ENCODE peak calls at places on chromosomes 6 and 20, in six cellular contexts. One of them, this sample, is unnamed.

GRCh38 chr6:87210979-87211378 is 55.6 kb downstream of the ZNF292 start:
- DNase-seq in progenitor cell of endocrine pancreas: no peak
- DNase-seq in AG04450: no peak
- DNase-seq in MM.1S: no peak
- DNase-seq in neural crest cell: no peak
- DNase-seq in HCT116: no peak
- DNase-seq in this sample: no peak

GRCh38 chr6:47788498-47788884 is 6.7 kb downstream of the OPN5 start:
- DNase-seq in progenitor cell of endocrine pancreas: no peak
- DNase-seq in AG04450: no peak
- DNase-seq in MM.1S: no peak
- DNase-seq in neural crest cell: no peak
- DNase-seq in HCT116: no peak
- DNase-seq in this sample: no peak

GRCh38 chr6:90156861-90157260 is 139.8 kb downstream of the BACH2 start:
- DNase-seq in progenitor cell of endocrine pancreas: no peak
- DNase-seq in AG04450: no peak
- DNase-seq in MM.1S: no peak
- DNase-seq in neural crest cell: no peak
- DNase-seq in HCT116: no peak
- DNase-seq in this sample: no peak

GRCh38 chr6:106728296-106728870 is 99.0 kb downstream of the QRSL1 start:
- DNase-seq in progenitor cell of endocrine pancreas: no peak
- DNase-seq in AG04450: no peak
- DNase-seq in MM.1S: no peak
- DNase-seq in neural crest cell: no peak
- DNase-seq in HCT116: no peak
- DNase-seq in this sample: no peak

GRCh38 chr6:4948781-4949450 is 54.9 kb downstream of the RPP40 start:
- DNase-seq in progenitor cell of endocrine pancreas: no peak
- DNase-seq in AG04450: no peak
- DNase-seq in MM.1S: no peak
- DNase-seq in neural crest cell: no peak
- DNase-seq in HCT116: no peak
- DNase-seq in this sample: no peak

GRCh38 chr6:89352329-89353117 is at the start of gene UBE2J1:
- DNase-seq in progenitor cell of endocrine pancreas: peak
- DNase-seq in AG04450: peak
- DNase-seq in MM.1S: peak
- DNase-seq in neural crest cell: peak
- DNase-seq in HCT116: peak
- DNase-seq in this sample: peak

GRCh38 chr6:107458687-107459282 is 579 bp downstream of the PDSS2 start:
- DNase-seq in progenitor cell of endocrine pancreas: peak
- DNase-seq in AG04450: no peak
- DNase-seq in MM.1S: peak
- DNase-seq in neural crest cell: no peak
- DNase-seq in HCT116: no peak
- DNase-seq in this sample: no peak

GRCh38 chr6:75143186-75143585 is 62.7 kb downstream of the COL12A1 start:
- DNase-seq in progenitor cell of endocrine pancreas: no peak
- DNase-seq in AG04450: peak
- DNase-seq in MM.1S: no peak
- DNase-seq in neural crest cell: no peak
- DNase-seq in HCT116: no peak
- DNase-seq in this sample: no peak

GRCh38 chr6:127606131-127606562 is 29.2 kb downstream of the C6orf58 start:
- DNase-seq in progenitor cell of endocrine pancreas: no peak
- DNase-seq in AG04450: no peak
- DNase-seq in MM.1S: peak
- DNase-seq in neural crest cell: no peak
- DNase-seq in HCT116: peak
- DNase-seq in this sample: peak

GRCh38 chr20:18634501-18634900 is 46.6 kb downstream of the DTD1 start:
- DNase-seq in progenitor cell of endocrine pancreas: no peak
- DNase-seq in AG04450: no peak
- DNase-seq in MM.1S: no peak
- DNase-seq in neural crest cell: no peak
- DNase-seq in HCT116: no peak
- DNase-seq in this sample: no peak

GRCh38 chr6:70669133-70669532 is 1.4 kb downstream of the SMAP1 start:
- DNase-seq in progenitor cell of endocrine pancreas: no peak
- DNase-seq in AG04450: no peak
- DNase-seq in MM.1S: no peak
- DNase-seq in neural crest cell: no peak
- DNase-seq in HCT116: no peak
- DNase-seq in this sample: no peak

GRCh38 chr6:159151266-159151855 is 17.8 kb upstream of the FNDC1 start:
- DNase-seq in progenitor cell of endocrine pancreas: no peak
- DNase-seq in AG04450: peak
- DNase-seq in MM.1S: peak
- DNase-seq in neural crest cell: peak
- DNase-seq in HCT116: peak
- DNase-seq in this sample: no peak

GRCh38 chr6:91970700-91971099 is 1383.8 kb upstream of the MAP3K7 start:
- DNase-seq in progenitor cell of endocrine pancreas: no peak
- DNase-seq in AG04450: no peak
- DNase-seq in MM.1S: no peak
- DNase-seq in neural crest cell: no peak
- DNase-seq in HCT116: no peak
- DNase-seq in this sample: no peak

GRCh38 chr6:400815-401214 is 9.3 kb downstream of the IRF4 start:
- DNase-seq in progenitor cell of endocrine pancreas: no peak
- DNase-seq in AG04450: no peak
- DNase-seq in MM.1S: no peak
- DNase-seq in neural crest cell: no peak
- DNase-seq in HCT116: no peak
- DNase-seq in this sample: no peak

GRCh38 chr6:159416891-159417540 is 247.8 kb downstream of the FNDC1 start:
- DNase-seq in progenitor cell of endocrine pancreas: no peak
- DNase-seq in AG04450: no peak
- DNase-seq in MM.1S: no peak
- DNase-seq in neural crest cell: no peak
- DNase-seq in HCT116: no peak
- DNase-seq in this sample: no peak

GRCh38 chr6:157944983-157945931 is 36.4 kb upstream of the SYNJ2 start:
- DNase-seq in progenitor cell of endocrine pancreas: no peak
- DNase-seq in AG04450: no peak
- DNase-seq in MM.1S: no peak
- DNase-seq in neural crest cell: no peak
- DNase-seq in HCT116: no peak
- DNase-seq in this sample: no peak

GRCh38 chr20:17525650-17526049 is 5.5 kb downstream of the BFSP1 start:
- DNase-seq in progenitor cell of endocrine pancreas: no peak
- DNase-seq in AG04450: no peak
- DNase-seq in MM.1S: peak
- DNase-seq in neural crest cell: no peak
- DNase-seq in HCT116: peak
- DNase-seq in this sample: no peak

GRCh38 chr20:59190509-59190908 is 26.9 kb downstream of the ZNF831 start:
- DNase-seq in progenitor cell of endocrine pancreas: no peak
- DNase-seq in AG04450: no peak
- DNase-seq in MM.1S: no peak
- DNase-seq in neural crest cell: no peak
- DNase-seq in HCT116: no peak
- DNase-seq in this sample: no peak

GRCh38 chr6:150116195-150116800 is 26.5 kb upstream of the PPP1R14C start:
- DNase-seq in progenitor cell of endocrine pancreas: no peak
- DNase-seq in AG04450: no peak
- DNase-seq in MM.1S: no peak
- DNase-seq in neural crest cell: peak
- DNase-seq in HCT116: no peak
- DNase-seq in this sample: no peak

GRCh38 chr6:1643830-1644445 is 34.2 kb downstream of the FOXC1 start:
- DNase-seq in progenitor cell of endocrine pancreas: no peak
- DNase-seq in AG04450: no peak
- DNase-seq in MM.1S: no peak
- DNase-seq in neural crest cell: no peak
- DNase-seq in HCT116: no peak
- DNase-seq in this sample: no peak

GRCh38 chr6:142386657-142387056 is 84.8 kb downstream of the ADGRG6 start:
- DNase-seq in progenitor cell of endocrine pancreas: no peak
- DNase-seq in AG04450: no peak
- DNase-seq in MM.1S: no peak
- DNase-seq in neural crest cell: no peak
- DNase-seq in HCT116: no peak
- DNase-seq in this sample: no peak

GRCh38 chr6:44270526-44271405 is 516 bp downstream of the TMEM151B start:
- DNase-seq in progenitor cell of endocrine pancreas: peak
- DNase-seq in AG04450: no peak
- DNase-seq in MM.1S: no peak
- DNase-seq in neural crest cell: peak
- DNase-seq in HCT116: no peak
- DNase-seq in this sample: no peak

GRCh38 chr6:14762077-14762476 is 483.8 kb upstream of the JARID2 start:
- DNase-seq in progenitor cell of endocrine pancreas: no peak
- DNase-seq in AG04450: no peak
- DNase-seq in MM.1S: no peak
- DNase-seq in neural crest cell: no peak
- DNase-seq in HCT116: no peak
- DNase-seq in this sample: no peak

GRCh38 chr6:19713411-19713810 is 123.8 kb upstream of the ID4 start:
- DNase-seq in progenitor cell of endocrine pancreas: no peak
- DNase-seq in AG04450: no peak
- DNase-seq in MM.1S: no peak
- DNase-seq in neural crest cell: no peak
- DNase-seq in HCT116: no peak
- DNase-seq in this sample: no peak

GRCh38 chr20:48864254-48864653 is 36.5 kb upstream of the PREX1 start:
- DNase-seq in progenitor cell of endocrine pancreas: no peak
- DNase-seq in AG04450: no peak
- DNase-seq in MM.1S: no peak
- DNase-seq in neural crest cell: no peak
- DNase-seq in HCT116: no peak
- DNase-seq in this sample: no peak

GRCh38 chr6:110233769-110234374 is 53.6 kb downstream of the CDC40 start:
- DNase-seq in progenitor cell of endocrine pancreas: no peak
- DNase-seq in AG04450: no peak
- DNase-seq in MM.1S: peak
- DNase-seq in neural crest cell: no peak
- DNase-seq in HCT116: no peak
- DNase-seq in this sample: no peak

GRCh38 chr20:10178091-10178490 is 40.5 kb upstream of the SNAP25 start:
- DNase-seq in progenitor cell of endocrine pancreas: no peak
- DNase-seq in AG04450: no peak
- DNase-seq in MM.1S: no peak
- DNase-seq in neural crest cell: no peak
- DNase-seq in HCT116: no peak
- DNase-seq in this sample: no peak

GRCh38 chr20:10177326-10177725 is 41.3 kb upstream of the SNAP25 start:
- DNase-seq in progenitor cell of endocrine pancreas: no peak
- DNase-seq in AG04450: no peak
- DNase-seq in MM.1S: no peak
- DNase-seq in neural crest cell: no peak
- DNase-seq in HCT116: no peak
- DNase-seq in this sample: no peak

GRCh38 chr20:10178727-10179313 is 39.8 kb upstream of the SNAP25 start:
- DNase-seq in progenitor cell of endocrine pancreas: no peak
- DNase-seq in AG04450: no peak
- DNase-seq in MM.1S: no peak
- DNase-seq in neural crest cell: no peak
- DNase-seq in HCT116: no peak
- DNase-seq in this sample: no peak

DNA sequence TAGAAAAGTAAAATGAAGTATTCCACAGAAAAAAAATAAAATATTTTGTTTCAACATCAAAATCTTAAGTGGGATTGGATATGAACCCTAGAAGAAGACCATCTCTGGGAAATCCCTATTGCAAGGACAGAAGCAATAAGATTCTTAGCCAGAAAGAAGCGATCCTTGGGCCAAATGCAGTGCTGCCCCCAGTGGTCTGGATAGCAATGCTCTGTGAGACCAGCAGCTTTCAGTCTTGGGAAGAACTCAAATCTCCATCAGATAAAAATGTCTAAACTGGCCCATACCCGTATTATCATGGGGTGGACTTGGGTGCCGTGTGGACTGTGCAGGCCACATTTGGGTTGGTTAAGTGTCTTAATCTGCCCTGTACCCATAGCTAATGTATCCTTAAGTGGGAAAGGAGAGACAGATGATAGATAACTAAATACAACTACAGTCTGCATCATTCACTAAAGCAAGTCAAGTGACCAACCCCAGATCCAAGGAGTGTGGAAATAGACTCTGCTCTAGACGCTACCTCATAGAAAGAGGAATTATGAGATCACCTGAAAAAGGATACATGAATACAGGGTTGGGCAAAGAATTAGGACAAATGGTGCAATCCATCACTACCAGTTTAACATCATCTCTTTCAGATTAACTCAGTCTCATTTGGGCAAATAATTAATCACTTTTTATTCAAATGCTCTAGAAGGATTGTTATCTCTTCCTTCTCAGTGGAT is 38.9 kb upstream of the SNAP25 start:
- DNase-seq in progenitor cell of endocrine pancreas: no peak
- DNase-seq in AG04450: no peak
- DNase-seq in MM.1S: no peak
- DNase-seq in neural crest cell: peak
- DNase-seq in HCT116: peak
- DNase-seq in this sample: no peak
- TF ChIP-seq CTCF in progenitor cell of endocrine pancreas: peak
- TF ChIP-seq CTCF in AG04450: peak
- TF ChIP-seq CTCF in MM.1S: peak
- TF ChIP-seq CTCF in neural crest cell: peak
- TF ChIP-seq CTCF in HCT116: peak
- TF ChIP-seq CTCF in this sample: peak

DNA sequence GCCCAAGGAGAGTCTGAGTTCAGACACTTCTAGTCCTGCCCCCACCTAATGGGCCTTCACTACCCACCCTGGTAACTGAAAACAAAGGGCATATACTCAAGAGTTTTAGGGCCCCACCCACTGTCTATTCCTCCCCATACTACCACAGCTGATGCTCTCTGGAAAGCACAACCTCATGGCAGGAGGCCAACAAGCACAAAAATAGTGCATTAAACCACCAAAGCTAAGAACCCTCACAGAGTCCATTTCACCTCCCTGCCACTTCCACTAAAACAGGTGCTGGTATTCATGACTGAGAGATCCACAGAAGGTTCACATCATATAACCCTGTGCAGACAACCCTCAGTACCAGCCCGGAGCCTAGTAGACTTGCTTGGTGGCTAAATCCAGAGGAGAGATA is 132.1 kb upstream of the ADGRB3 start:
- DNase-seq in progenitor cell of endocrine pancreas: no peak
- DNase-seq in AG04450: no peak
- DNase-seq in MM.1S: no peak
- DNase-seq in neural crest cell: no peak
- DNase-seq in HCT116: no peak
- DNase-seq in this sample: no peak
- TF ChIP-seq CTCF in progenitor cell of endocrine pancreas: no peak
- TF ChIP-seq CTCF in AG04450: no peak
- TF ChIP-seq CTCF in MM.1S: no peak
- TF ChIP-seq CTCF in neural crest cell: no peak
- TF ChIP-seq CTCF in HCT116: no peak
- TF ChIP-seq CTCF in this sample: no peak

GRCh38 chr20:63580796-63581461 is 6.9 kb upstream of the HELZ2 start:
- DNase-seq in progenitor cell of endocrine pancreas: no peak
- DNase-seq in AG04450: no peak
- DNase-seq in MM.1S: peak
- DNase-seq in neural crest cell: no peak
- DNase-seq in HCT116: peak
- DNase-seq in this sample: no peak
- TF ChIP-seq CTCF in progenitor cell of endocrine pancreas: peak
- TF ChIP-seq CTCF in AG04450: peak
- TF ChIP-seq CTCF in MM.1S: peak
- TF ChIP-seq CTCF in neural crest cell: peak
- TF ChIP-seq CTCF in HCT116: peak
- TF ChIP-seq CTCF in this sample: peak

GRCh38 chr20:57753332-57754164 is 43.7 kb upstream of the PMEPA1 start:
- DNase-seq in progenitor cell of endocrine pancreas: peak
- DNase-seq in AG04450: no peak
- DNase-seq in MM.1S: no peak
- DNase-seq in neural crest cell: no peak
- DNase-seq in HCT116: no peak
- DNase-seq in this sample: no peak
- TF ChIP-seq CTCF in progenitor cell of endocrine pancreas: no peak
- TF ChIP-seq CTCF in AG04450: no peak
- TF ChIP-seq CTCF in MM.1S: no peak
- TF ChIP-seq CTCF in neural crest cell: no peak
- TF ChIP-seq CTCF in HCT116: no peak
- TF ChIP-seq CTCF in this sample: no peak